ENCODE peak calls at places on chromosomes 1 and 21, in four cellular contexts. Y is WTC11, M is HepG2, X is K562. J is an unnamed sample.
A peak's percentile ranks its signal among the peaks of the same experiment; 100 is the strongest.

GRCh38 chr1:15399710-15400109 is 10.0 kb upstream of the EFHD2 start:
- DNase-seq in Y (no peak), M (no peak), X (no peak), J (no peak)

GRCh38 chr1:205037539-205037938 is 5.5 kb upstream of the CNTN2 start:
- DNase-seq in Y (no peak), M (no peak), X (no peak), J (no peak)

GRCh38 chr1:210236840-210237409 is 4.3 kb downstream of the SERTAD4 start:
- DNase-seq in Y (no peak), M (no peak), X (no peak), J (peak; percentile 42)

GRCh38 chr1:195026792-195027191 is 1581.4 kb downstream of the KCNT2 start:
- DNase-seq in Y (no peak), M (no peak), X (no peak), J (no peak)

GRCh38 chr1:230170153-230170547 is 103.1 kb downstream of the GALNT2 start:
- DNase-seq in Y (no peak), M (no peak), X (no peak), J (no peak)

GRCh38 chr1:224703702-224704408 is 87.7 kb downstream of the CNIH3 start:
- DNase-seq in Y (no peak), M (no peak), X (no peak), J (no peak)

GRCh38 chr1:3494321-3495308 is 40.1 kb downstream of the ARHGEF16 start:
- DNase-seq in Y (no peak), M (no peak), X (no peak), J (no peak)

GRCh38 chr1:231639819-231640218 is 13.2 kb downstream of the DISC1 start:
- DNase-seq in Y (no peak), M (no peak), X (no peak), J (no peak)

GRCh38 chr1:220825819-220826551 is 39.3 kb downstream of the MTARC1 start:
- DNase-seq in Y (no peak), M (no peak), X (peak; percentile 13), J (no peak)

GRCh38 chr1:114113801-114114750 is 39.6 kb downstream of the SYT6 start:
- DNase-seq in Y (no peak), M (no peak), X (peak; percentile 24), J (no peak)

GRCh38 chr1:201138311-201138840 is 11.4 kb upstream of the ASCL5 start:
- DNase-seq in Y (no peak), M (no peak), X (no peak), J (no peak)

GRCh38 chr1:65055754-65056153 is 89.4 kb upstream of the JAK1 start:
- DNase-seq in Y (no peak), M (no peak), X (no peak), J (no peak)

GRCh38 chr1:186082235-186082937 is 292.7 kb downstream of the TPR start:
- DNase-seq in Y (no peak), M (peak; percentile 73), X (peak; percentile 97), J (peak; percentile 76)

GRCh38 chr1:236545621-236546169 is 21.9 kb downstream of the LGALS8 start:
- DNase-seq in Y (no peak), M (no peak), X (no peak), J (no peak)

GRCh38 chr1:41913025-41913424 is 5.7 kb downstream of the HIVEP3 start:
- DNase-seq in Y (no peak), M (no peak), X (no peak), J (no peak)

GRCh38 chr1:171252482-171252881 is 4.2 kb downstream of the FMO1 start:
- DNase-seq in Y (no peak), M (no peak), X (no peak), J (no peak)

GRCh38 chr1:173201968-173202367 is 5.2 kb downstream of the TNFSF4 start:
- DNase-seq in Y (no peak), M (no peak), X (no peak), J (no peak)

GRCh38 chr1:230307213-230307612 is 118.9 kb downstream of the PGBD5 start:
- DNase-seq in Y (no peak), M (no peak), X (no peak), J (no peak)

GRCh38 chr1:65527211-65527610 is 106.7 kb downstream of the LEPR start:
- DNase-seq in Y (no peak), M (no peak), X (peak; percentile 37), J (peak; percentile 25)

GRCh38 chr1:244393604-244394176 is 58.0 kb downstream of the ADSS2 start:
- DNase-seq in Y (no peak), M (no peak), X (peak; percentile 90), J (no peak)

GRCh38 chr1:106619080-106619826 is 437.2 kb upstream of the PRMT6 start:
- DNase-seq in Y (no peak), M (no peak), X (no peak), J (no peak)

GRCh38 chr1:236524142-236524891 is 535 bp downstream of the LGALS8 start:
- DNase-seq in Y (peak; percentile 20), M (peak; percentile 85), X (peak; percentile 89), J (no peak)

GRCh38 chr1:155261401-155261887 is 716 bp downstream of the SCAMP3 start:
- DNase-seq in Y (no peak), M (no peak), X (no peak), J (no peak)

GRCh38 chr1:231376101-231376500 is 38.0 kb downstream of the SPRTN start:
- DNase-seq in Y (no peak), M (no peak), X (no peak), J (no peak)

GRCh38 chr1:5941671-5942070 is 50.6 kb downstream of the NPHP4 start:
- DNase-seq in Y (no peak), M (no peak), X (no peak), J (no peak)

GRCh38 chr21:31732891-31733520 is 1.1 kb upstream of the SCAF4 start:
- DNase-seq in Y (peak; percentile 28), M (peak; percentile 15), X (peak; percentile 71), J (peak; percentile 20)

GRCh38 chr1:71399594-71399993 is 318.8 kb upstream of the ZRANB2 start:
- DNase-seq in Y (no peak), M (no peak), X (no peak), J (no peak)

GRCh38 chr1:66320231-66320630 is 213.7 kb upstream of the SGIP1 start:
- DNase-seq in Y (no peak), M (no peak), X (no peak), J (no peak)

GRCh38 chr1:160237558-160237957 is 24.8 kb downstream of the DCAF8 start:
- DNase-seq in Y (no peak), M (no peak), X (no peak), J (no peak)

DNA sequence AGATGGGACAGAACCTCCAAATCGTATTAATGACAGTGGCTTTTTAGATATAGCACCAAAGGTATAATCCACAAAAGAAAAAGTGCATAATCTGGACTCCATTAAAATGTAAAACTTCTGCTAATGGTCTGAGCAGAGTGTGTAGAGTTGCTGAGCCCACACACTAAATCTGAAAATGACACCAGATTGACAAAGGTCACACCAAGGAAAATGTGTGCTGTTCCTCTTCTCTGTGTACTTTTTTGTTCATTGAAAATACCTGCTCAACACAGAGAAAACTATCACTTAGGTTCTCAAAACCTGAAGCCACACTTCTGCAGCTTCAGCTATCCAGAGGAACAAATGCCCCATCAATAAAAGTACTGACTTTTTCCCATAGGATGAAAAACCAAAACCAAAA is 146.2 kb downstream of the AK5 start:
- DNase-seq in Y (no peak), M (no peak), X (no peak), J (no peak)
- TF ChIP-seq ELF4 in Y (no peak), M (no peak), X (no peak), J (no peak)

DNA sequence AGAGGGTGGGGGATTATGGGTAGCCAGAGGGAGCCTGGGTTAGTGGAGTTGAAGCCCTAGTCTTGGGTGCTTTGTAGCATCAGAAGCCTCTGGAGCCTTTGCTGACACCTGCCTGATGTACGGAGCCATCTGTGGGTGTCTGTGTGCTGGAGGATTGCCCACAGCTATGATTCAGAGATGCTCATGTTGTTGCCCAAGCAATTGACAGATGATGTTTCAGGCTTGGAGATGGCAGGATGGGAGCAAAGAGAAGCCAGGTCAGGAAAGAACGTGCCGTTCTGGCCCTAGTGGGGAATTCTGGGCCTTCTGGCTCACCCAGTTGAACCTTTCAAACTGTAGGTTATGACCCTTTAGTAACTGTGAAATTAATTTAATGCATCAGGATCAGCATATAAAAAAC is 27.6 kb downstream of the COQ8A start:
- DNase-seq in Y (no peak), M (no peak), X (no peak), J (no peak)
- TF ChIP-seq ELF4 in Y (no peak), M (no peak), X (no peak), J (no peak)

DNA sequence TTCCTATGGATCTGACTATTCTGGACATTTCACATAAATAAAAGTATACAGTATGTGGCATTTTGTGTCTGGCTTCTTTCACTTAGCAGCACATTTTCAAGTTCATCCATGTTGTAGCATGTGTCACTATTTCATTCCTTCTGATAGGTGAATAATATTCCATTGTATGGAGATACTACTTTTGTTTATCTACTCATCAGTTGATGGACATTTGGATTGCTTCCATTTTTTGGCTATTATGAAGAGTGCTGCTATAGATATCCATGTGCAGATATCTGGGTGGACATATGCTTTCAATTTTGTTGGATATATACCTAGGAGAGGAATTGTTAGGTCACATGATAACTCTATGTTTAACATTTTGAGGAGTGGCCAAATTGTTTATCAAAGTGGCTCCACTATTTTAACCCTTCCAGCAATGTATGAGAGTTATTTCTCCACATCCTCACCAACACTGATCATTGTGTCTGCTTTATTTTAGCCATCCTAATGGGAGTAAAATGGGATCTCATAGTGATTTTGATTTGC is 21.9 kb upstream of the MEF2D start:
- DNase-seq in Y (no peak), M (no peak), X (no peak), J (no peak)
- TF ChIP-seq ELF4 in Y (no peak), M (no peak), X (no peak), J (no peak)

DNA sequence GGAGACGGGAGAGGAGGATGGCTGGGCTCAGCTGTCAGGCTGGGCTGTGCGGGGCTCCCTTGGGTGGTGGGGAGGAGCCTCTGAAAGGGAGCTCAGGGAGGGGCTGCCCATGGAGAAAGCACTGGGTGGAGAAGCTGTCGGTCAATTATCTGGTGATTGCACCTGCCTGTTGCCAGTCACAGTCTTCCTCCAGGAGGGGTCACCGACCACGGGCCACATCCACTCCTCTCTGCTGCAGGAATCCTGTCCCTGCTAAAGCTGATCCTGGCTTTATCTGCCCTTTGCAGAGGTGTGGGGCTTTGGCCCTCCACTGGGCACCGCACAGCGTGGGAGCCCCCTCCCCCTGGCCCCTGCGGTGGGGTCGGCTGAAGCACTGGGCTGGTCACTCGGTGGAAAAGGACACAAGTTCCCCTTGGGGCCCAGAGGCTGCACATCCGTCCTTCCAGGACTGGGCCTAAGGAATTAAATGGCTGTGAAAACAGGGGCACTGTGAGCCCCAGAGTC is 21.8 kb upstream of the COL18A1 start:
- DNase-seq in Y (peak; percentile 7), M (peak; percentile 57), X (peak; percentile 76), J (no peak)
- TF ChIP-seq ELF4 in Y (no peak), M (no peak), X (no peak), J (no peak)

GRCh38 chr1:203117611-203118575 is 9.6 kb upstream of the ADORA1 start:
- DNase-seq in Y (peak; percentile 95), M (peak; percentile 30), X (peak; percentile 78), J (peak; percentile 96)
- TF ChIP-seq ELF4 in Y (no peak), M (no peak), X (no peak), J (no peak)

GRCh38 chr1:9257851-9258250 is 23.3 kb downstream of the H6PD start:
- DNase-seq in Y (no peak), M (no peak), X (no peak), J (no peak)
- TF ChIP-seq ELF4 in Y (no peak), M (no peak), X (no peak), J (no peak)

J was measured in HEK293T.